ENCODE peak calls at places on chromosomes 4 and X, in eight cellular contexts. L is neural progenitor cell, V is MM.1S, O is heart right ventricle, T is cardiac muscle cell, G is astrocyte of the spinal cord, B is lung, E is AG04450. S is an unnamed sample.

GRCh38 chrX:119410027-119410819 is 11.1 kb downstream of the SLC25A43 start:
- DNase-seq in L (no peak), V (no peak), O (no peak), T (peak), G (peak), B (peak), E (no peak), S (peak)

GRCh38 chrX:25068340-25068739 is 52.6 kb upstream of the ARX start:
- DNase-seq in L (no peak), V (no peak), O (no peak), T (no peak), G (no peak), B (no peak), E (no peak), S (no peak)

GRCh38 chr4:14888790-14889189 is 113.5 kb upstream of the CPEB2 start:
- DNase-seq in L (no peak), V (no peak), O (no peak), T (no peak), G (no peak), B (no peak), E (no peak), S (no peak)

GRCh38 chr4:24896056-24896455 is 16.8 kb downstream of the CCDC149 start:
- DNase-seq in L (no peak), V (no peak), O (no peak), T (no peak), G (no peak), B (no peak), E (no peak), S (no peak)

GRCh38 chr4:25060586-25061340 is 30.0 kb upstream of the LGI2 start:
- DNase-seq in L (no peak), V (no peak), O (no peak), T (peak), G (no peak), B (no peak), E (no peak), S (no peak)

GRCh38 chr4:8112672-8113071 is 45.9 kb downstream of the ABLIM2 start:
- DNase-seq in L (no peak), V (no peak), O (no peak), T (no peak), G (no peak), B (no peak), E (no peak), S (peak)

GRCh38 chr4:25103423-25103822 is 56.8 kb downstream of the SEPSECS start:
- DNase-seq in L (no peak), V (no peak), O (peak), T (peak), G (no peak), B (no peak), E (no peak), S (peak)

GRCh38 chr4:37928896-37929537 is 31.2 kb upstream of the PTTG2 start:
- DNase-seq in L (no peak), V (no peak), O (no peak), T (peak), G (peak), B (no peak), E (no peak), S (no peak)

GRCh38 chr4:81684357-81684756 is 212.7 kb upstream of the RASGEF1B start:
- DNase-seq in L (no peak), V (no peak), O (no peak), T (no peak), G (no peak), B (no peak), E (no peak), S (no peak)

GRCh38 chr4:74364649-74365491 is at the start of gene EREG:
- DNase-seq in L (peak), V (no peak), O (peak), T (peak), G (peak), B (no peak), E (no peak), S (peak)

GRCh38 chr4:37802068-37802666 is 24.3 kb upstream of the PGM2 start:
- DNase-seq in L (peak), V (peak), O (no peak), T (peak), G (peak), B (peak), E (no peak), S (peak)

GRCh38 chr4:16687845-16688244 is 210.6 kb downstream of the LDB2 start:
- DNase-seq in L (no peak), V (no peak), O (no peak), T (no peak), G (peak), B (no peak), E (no peak), S (no peak)

GRCh38 chr4:64417974-64418373 is 8.7 kb upstream of the TECRL start:
- DNase-seq in L (peak), V (no peak), O (no peak), T (peak), G (peak), B (no peak), E (no peak), S (no peak)

GRCh38 chrX:150508461-150509367 is 59.7 kb upstream of the MTM1 start:
- DNase-seq in L (peak), V (no peak), O (peak), T (peak), G (peak), B (peak), E (no peak), S (peak)

GRCh38 chr4:2933566-2934076 is 29.6 kb downstream of the NOP14 start:
- DNase-seq in L (no peak), V (no peak), O (no peak), T (no peak), G (no peak), B (no peak), E (no peak), S (no peak)

GRCh38 chrX:123860506-123860840 is 620 bp downstream of the XIAP start:
- DNase-seq in L (no peak), V (peak), O (no peak), T (no peak), G (peak), B (no peak), E (no peak), S (no peak)

GRCh38 chr4:80268936-80269335 is 2.5 kb downstream of the FGF5 start:
- DNase-seq in L (no peak), V (no peak), O (no peak), T (no peak), G (peak), B (no peak), E (no peak), S (no peak)

DNA sequence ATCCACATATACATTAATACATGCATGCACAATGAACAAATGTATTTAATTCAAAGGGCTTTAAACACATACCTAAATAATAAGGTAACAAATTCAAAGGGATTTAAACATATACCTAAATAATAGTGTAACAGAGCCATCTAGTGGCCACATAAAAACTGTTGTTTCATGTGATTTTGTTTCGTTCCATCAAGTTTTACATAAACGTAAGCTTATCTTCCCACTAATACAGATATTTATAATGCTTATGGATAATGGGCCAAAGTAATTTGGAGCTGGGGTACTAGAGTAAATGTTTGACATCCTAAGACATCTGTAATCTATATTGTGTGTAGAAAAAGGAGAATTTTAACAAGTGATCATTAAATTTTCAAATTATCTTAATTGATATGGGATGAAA is 82.3 kb downstream of the PRSS12 start:
- DNase-seq in L (peak), V (peak), O (no peak), T (peak), G (peak), B (no peak), E (no peak), S (no peak)
- TF ChIP-seq CTCF in L (peak), V (peak), O (peak), T (peak), G (peak), B (peak), E (peak), S (peak)

DNA sequence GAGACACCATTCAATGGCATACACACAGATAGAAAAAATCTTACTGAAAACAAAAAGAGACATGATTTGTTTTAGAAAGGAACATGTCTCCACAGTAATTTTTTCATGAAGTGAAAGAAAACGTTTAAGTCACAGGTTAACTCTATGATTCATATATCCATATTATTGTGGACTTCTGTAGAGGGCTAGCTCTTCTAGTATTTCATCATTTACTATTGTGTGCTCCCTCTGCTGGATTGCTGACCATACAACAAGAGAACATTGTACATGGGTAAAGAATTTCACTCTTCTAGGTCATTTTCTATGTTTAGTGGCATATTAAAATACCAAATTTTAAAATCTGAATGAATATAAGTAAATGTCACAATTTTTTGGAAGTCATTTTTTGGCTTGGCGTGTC is 91.8 kb upstream of the POU3F4 start:
- DNase-seq in L (peak), V (peak), O (no peak), T (no peak), G (no peak), B (no peak), E (no peak), S (no peak)
- TF ChIP-seq CTCF in L (peak), V (peak), O (peak), T (no peak), G (no peak), B (no peak), E (no peak), S (peak)

GRCh38 chrX:115968436-115969252 is 201.9 kb upstream of the AGTR2 start:
- DNase-seq in L (peak), V (peak), O (peak), T (peak), G (peak), B (peak), E (no peak), S (peak)
- TF ChIP-seq CTCF in L (peak), V (no peak), O (no peak), T (peak), G (no peak), B (no peak), E (no peak), S (no peak)

DNA sequence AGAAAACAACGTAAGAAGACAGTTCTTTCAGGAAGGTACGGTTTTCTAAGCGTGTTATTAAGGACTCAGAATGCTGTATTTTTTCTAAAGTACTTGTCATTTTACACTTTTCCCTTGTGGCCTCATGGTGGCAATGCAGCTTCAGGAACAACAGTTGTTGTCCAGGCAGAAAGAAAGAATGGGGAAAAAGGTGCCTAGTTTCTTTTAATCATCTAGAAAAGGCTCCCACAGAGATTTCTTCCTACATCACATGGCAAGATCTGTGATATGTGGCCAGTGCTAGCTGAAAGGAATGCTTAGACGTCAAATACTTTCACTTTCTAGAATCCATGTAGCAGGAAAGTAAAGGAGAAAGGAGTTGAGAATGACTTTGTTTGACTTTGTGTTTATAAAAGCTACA is 49.0 kb upstream of the TRAM1L1 start:
- DNase-seq in L (peak), V (peak), O (no peak), T (peak), G (peak), B (no peak), E (peak), S (no peak)
- TF ChIP-seq CTCF in L (peak), V (peak), O (peak), T (peak), G (peak), B (peak), E (peak), S (no peak)

GRCh38 chr4:139301821-139302611 is at the start of gene NDUFC1:
- DNase-seq in L (peak), V (peak), O (peak), T (peak), G (peak), B (peak), E (no peak), S (peak)
- TF ChIP-seq CTCF in L (peak), V (peak), O (no peak), T (peak), G (peak), B (no peak), E (peak), S (no peak)

GRCh38 chr4:151573945-151574344 is 165.0 kb downstream of the FHIP1A start:
- DNase-seq in L (no peak), V (no peak), O (no peak), T (no peak), G (no peak), B (no peak), E (no peak), S (no peak)
- TF ChIP-seq CTCF in L (no peak), V (no peak), O (no peak), T (no peak), G (no peak), B (no peak), E (no peak), S (no peak)

DNA sequence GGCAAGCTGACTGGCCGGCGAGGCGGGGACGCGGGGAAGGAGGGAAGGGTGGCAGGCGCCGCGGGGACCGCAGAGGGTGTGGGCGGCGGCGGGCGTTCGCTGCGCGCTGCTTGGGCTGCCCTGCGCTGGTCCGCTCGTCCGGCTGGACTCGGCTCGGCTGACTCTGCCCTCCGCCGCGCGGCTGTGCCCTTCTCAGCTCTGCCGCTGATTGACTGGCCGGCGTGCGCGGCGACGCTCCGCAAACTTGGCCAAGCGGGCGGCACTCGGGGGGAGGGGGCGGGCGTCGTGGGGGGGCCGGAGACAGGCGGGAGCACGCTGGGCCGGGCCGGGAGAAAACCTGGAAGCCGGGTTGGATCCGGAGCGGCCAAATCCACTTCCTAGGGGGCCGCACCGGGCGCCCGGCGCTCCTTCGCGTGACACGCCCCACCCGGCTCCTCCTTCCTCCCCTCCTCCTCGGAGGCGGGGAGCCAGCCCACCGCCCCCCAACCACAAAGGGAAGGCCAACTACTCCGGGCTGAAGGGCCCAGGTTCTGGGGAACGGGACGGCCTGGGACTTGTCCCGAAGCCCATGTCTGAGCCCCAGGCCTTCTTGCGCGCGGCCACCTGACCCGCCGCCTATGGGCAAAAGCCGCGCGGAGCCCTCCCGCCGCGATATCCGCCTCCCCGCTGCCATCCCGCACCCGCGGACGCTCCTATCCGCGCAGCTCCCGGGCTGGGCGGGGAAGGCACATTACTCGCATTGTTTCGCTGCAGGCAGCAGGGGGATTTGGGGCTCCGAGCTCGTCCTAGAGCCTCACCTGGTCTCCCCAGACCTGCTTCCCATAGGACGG is at the start of gene GPC4:
- DNase-seq in L (peak), V (peak), O (peak), T (peak), G (peak), B (peak), E (no peak), S (peak)
- TF ChIP-seq CTCF in L (no peak), V (no peak), O (no peak), T (no peak), G (no peak), B (no peak), E (no peak), S (no peak)

DNA sequence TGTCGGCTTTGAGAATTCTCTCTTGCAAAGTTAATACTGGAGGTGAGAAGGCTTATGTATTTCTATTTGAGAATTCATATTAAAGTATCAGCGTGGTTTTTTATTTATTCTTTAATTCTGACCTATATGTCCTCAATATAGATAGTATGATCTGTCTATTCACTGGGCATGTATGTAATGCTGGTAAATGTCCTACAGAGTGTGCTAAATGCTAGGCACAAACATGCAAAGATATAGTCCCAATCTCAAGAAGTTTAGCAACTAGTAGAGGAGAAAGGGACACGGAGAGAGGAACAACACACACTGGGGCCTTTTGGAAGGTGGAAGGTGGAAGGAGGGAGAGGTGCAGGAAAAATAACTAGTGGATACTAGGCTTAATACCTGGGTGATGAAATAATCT is 11.0 kb upstream of the BMPR1B start:
- DNase-seq in L (no peak), V (no peak), O (no peak), T (no peak), G (no peak), B (no peak), E (no peak), S (no peak)
- TF ChIP-seq CTCF in L (peak), V (peak), O (no peak), T (no peak), G (no peak), B (no peak), E (no peak), S (peak)

GRCh38 chrX:142089193-142089592 is 115.9 kb downstream of the MAGEC2 start:
- DNase-seq in L (no peak), V (peak), O (no peak), T (peak), G (peak), B (no peak), E (no peak), S (no peak)
- TF ChIP-seq CTCF in L (peak), V (peak), O (no peak), T (peak), G (peak), B (no peak), E (no peak), S (no peak)

GRCh38 chrX:132610536-132610935 is 121.7 kb upstream of the MBNL3 start:
- DNase-seq in L (no peak), V (no peak), O (no peak), T (no peak), G (no peak), B (no peak), E (no peak), S (no peak)

GRCh38 chrX:132615396-132616131 is 126.7 kb upstream of the MBNL3 start:
- DNase-seq in L (peak), V (peak), O (no peak), T (peak), G (peak), B (peak), E (no peak), S (no peak)

GRCh38 chrX:132612990-132613564 is 124.2 kb upstream of the MBNL3 start:
- DNase-seq in L (peak), V (peak), O (peak), T (peak), G (peak), B (no peak), E (no peak), S (peak)

GRCh38 chrX:132613801-132614200 is 125.0 kb upstream of the MBNL3 start:
- DNase-seq in L (no peak), V (no peak), O (no peak), T (no peak), G (no peak), B (no peak), E (no peak), S (no peak)

GRCh38 chrX:132614297-132614696 is 125.5 kb upstream of the MBNL3 start:
- DNase-seq in L (peak), V (peak), O (no peak), T (no peak), G (no peak), B (no peak), E (no peak), S (no peak)
- TF ChIP-seq CTCF in L (peak), V (peak), O (no peak), T (peak), G (peak), B (no peak), E (peak), S (no peak)

S was measured in psoas muscle.